ENCODE peak calls at places on chromosomes 4 and X, in five cellular contexts. H, E, A, I and C are unnamed samples.
A peak's percentile ranks its signal among the peaks of the same experiment; 100 is the strongest.

GRCh38 chr4:7324651-7325121 is 110.0 kb downstream of the PSAPL1 start:
- DNase-seq in A (peak; percentile 57), H (no peak), I (no peak), E (no peak), C (no peak)

GRCh38 chr4:2365913-2366210 is 52.6 kb downstream of the ZFYVE28 start:
- DNase-seq in H (no peak), I (no peak), E (no peak), A (peak; percentile 46), C (no peak)

GRCh38 chr4:8917321-8917811 is 45.7 kb upstream of the HMX1 start:
- DNase-seq in I (no peak), H (no peak), E (no peak), A (no peak), C (no peak)

GRCh38 chr4:2722033-2722432 is 34.1 kb downstream of the TNIP2 start:
- DNase-seq in I (no peak), H (no peak), E (no peak), A (peak; percentile 15), C (no peak)

GRCh38 chrX:48520976-48521352 is 644 bp upstream of the EBP start:
- DNase-seq in I (no peak), H (no peak), A (no peak), E (no peak), C (no peak)

GRCh38 chr4:108355523-108356208 is 186.9 kb upstream of the LEF1 start:
- DNase-seq in H (no peak), A (no peak), I (no peak), E (no peak), C (no peak)

GRCh38 chrX:100928660-100929613 is at the start of gene XKRX:
- DNase-seq in H (peak; percentile 52), I (peak; percentile 44), E (peak; percentile 15), A (peak; percentile 70), C (no peak)

GRCh38 chr4:80471701-80472100 is 136.2 kb downstream of the CFAP299 start:
- DNase-seq in A (peak; percentile 51), H (peak; percentile 44), E (no peak), I (peak; percentile 36), C (peak; percentile 3)

GRCh38 chr4:38462659-38463058 is 201.3 kb upstream of the KLF3 start:
- DNase-seq in H (no peak), E (no peak), I (no peak), A (no peak), C (no peak)

GRCh38 chr4:48339642-48340041 is 1.7 kb upstream of the SLAIN2 start:
- DNase-seq in H (no peak), I (peak; percentile 70), E (no peak), A (no peak), C (no peak)

GRCh38 chr4:82138376-82138775 is 235.4 kb downstream of the HNRNPD start:
- DNase-seq in I (peak; percentile 17), E (no peak), H (no peak), A (no peak), C (no peak)

GRCh38 chrX:40148189-40148438 is 50.4 kb upstream of the BCOR start:
- DNase-seq in E (no peak), I (no peak), A (no peak), H (no peak), C (no peak)

GRCh38 chr4:11698846-11699590 is 270.3 kb upstream of the HS3ST1 start:
- DNase-seq in E (no peak), H (no peak), I (peak; percentile 98), A (no peak), C (peak; percentile 60)

GRCh38 chr4:120692964-120693363 is 229.6 kb downstream of the PRDM5 start:
- DNase-seq in A (no peak), E (no peak), I (peak; percentile 93), H (no peak), C (peak; percentile 95)

GRCh38 chr4:81173213-81173612 is 41.8 kb downstream of the PRKG2 start:
- DNase-seq in A (no peak), E (no peak), H (no peak), I (peak; percentile 50), C (no peak)

GRCh38 chr4:7530026-7530562 is 95.4 kb upstream of the PSAPL1 start:
- DNase-seq in H (no peak), A (no peak), I (no peak), E (no peak), C (no peak)

GRCh38 chr4:85946821-85947220 is 413.0 kb downstream of the MAPK10 start:
- DNase-seq in E (no peak), I (no peak), H (no peak), A (no peak), C (no peak)

GRCh38 chrX:135295238-135295943 is 13.9 kb upstream of the ETDC start:
- DNase-seq in E (no peak), A (no peak), I (peak; percentile 40), H (peak; percentile 55), C (peak; percentile 34)

GRCh38 chrX:39167791-39168190 is 366.5 kb downstream of the MID1IP1 start:
- DNase-seq in E (no peak), H (no peak), A (no peak), I (no peak), C (no peak)

GRCh38 chr4:107951551-107951950 is 20.2 kb downstream of the CYP2U1 start:
- DNase-seq in H (no peak), I (peak; percentile 83), A (no peak), E (no peak), C (peak; percentile 57)

GRCh38 chr4:40629401-40630334 is at the start of gene RBM47:
- DNase-seq in A (peak; percentile 93), I (peak; percentile 84), H (peak; percentile 61), E (peak; percentile 73), C (peak; percentile 67)

GRCh38 chr4:43369036-43369594 is 476.6 kb downstream of the GRXCR1 start:
- DNase-seq in E (no peak), I (no peak), H (no peak), A (no peak), C (no peak)

GRCh38 chr4:5974321-5974720 is 43.9 kb downstream of the C4orf50 start:
- DNase-seq in I (no peak), E (no peak), H (no peak), A (no peak), C (no peak)

GRCh38 chr4:169604131-169604900 is 8.1 kb downstream of the NEK1 start:
- DNase-seq in A (no peak), H (no peak), E (no peak), I (peak; percentile 82), C (peak; percentile 73)

GRCh38 chr4:2962614-2963184 is 507 bp downstream of the NOP14 start:
- DNase-seq in A (no peak), H (peak; percentile 81), E (no peak), I (no peak), C (peak; percentile 60)

GRCh38 chr4:91527056-91527455 is 776.7 kb upstream of the GRID2 start:
- DNase-seq in H (no peak), A (no peak), I (peak; percentile 19), E (no peak), C (peak; percentile 52)

GRCh38 chrX:107204063-107204605 is 2.1 kb downstream of the NUP62CL start:
- DNase-seq in A (no peak), E (no peak), H (no peak), I (no peak), C (no peak)

GRCh38 chr4:187993827-187994226 is 1.7 kb upstream of the ZFP42 start:
- DNase-seq in I (no peak), H (peak; percentile 12), A (no peak), E (no peak), C (no peak)
- TF ChIP-seq CTCF in I (no peak), H (peak; percentile 22), A (no peak), E (no peak), C (no peak)

GRCh38 chr4:184169225-184169867 is 48.3 kb downstream of the ENPP6 start:
- DNase-seq in A (no peak), I (no peak), E (peak; percentile 16), H (peak; percentile 51), C (no peak)

GRCh38 chr4:184166736-184167135 is 50.9 kb downstream of the ENPP6 start:
- DNase-seq in E (no peak), I (no peak), A (no peak), H (no peak), C (no peak)

GRCh38 chr4:184167576-184167975 is 50.1 kb downstream of the ENPP6 start:
- DNase-seq in H (no peak), A (no peak), E (no peak), I (no peak), C (no peak)

GRCh38 chr4:184170996-184171395 is 46.7 kb downstream of the ENPP6 start:
- DNase-seq in E (no peak), A (no peak), I (peak; percentile 41), H (peak; percentile 62), C (peak; percentile 8)

DNA sequence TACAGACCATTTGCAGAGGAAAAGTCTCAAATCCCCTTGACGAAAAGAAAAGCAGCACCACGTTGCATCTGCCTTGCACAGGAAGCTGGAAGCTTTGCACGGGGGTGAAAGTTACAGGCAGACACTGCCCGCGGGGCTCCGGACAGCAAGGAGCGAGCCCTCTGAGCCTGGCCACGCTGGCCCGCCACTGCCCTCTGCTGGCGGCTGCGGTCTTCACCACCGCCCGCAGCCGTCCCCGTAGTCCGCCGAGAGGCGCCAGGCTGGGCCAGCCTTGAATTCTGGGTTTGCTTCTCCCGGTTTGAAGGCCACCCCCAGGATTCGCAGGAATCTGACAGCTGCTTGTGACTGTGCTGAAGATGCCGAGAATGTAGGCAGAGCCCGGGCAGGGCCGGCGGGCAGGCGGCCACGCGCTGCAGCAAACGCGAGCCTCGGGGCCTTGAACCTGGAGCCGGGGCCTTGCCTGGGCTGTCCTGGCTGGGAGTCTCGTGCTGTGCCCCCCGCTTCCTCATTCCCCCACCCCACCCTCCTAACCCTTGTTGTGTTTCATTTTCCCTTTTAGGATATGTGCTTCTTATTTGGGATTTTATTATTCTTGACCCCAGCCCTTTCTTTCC is 49.2 kb downstream of the ENPP6 start:
- DNase-seq in E (peak; percentile 80), A (peak; percentile 89), I (peak; percentile 33), H (peak; percentile 85), C (peak; percentile 71)
- TF ChIP-seq CTCF in E (peak; percentile 99), A (peak; percentile 95), I (peak; percentile 100), H (peak; percentile 97), C (peak; percentile 89)

DNA sequence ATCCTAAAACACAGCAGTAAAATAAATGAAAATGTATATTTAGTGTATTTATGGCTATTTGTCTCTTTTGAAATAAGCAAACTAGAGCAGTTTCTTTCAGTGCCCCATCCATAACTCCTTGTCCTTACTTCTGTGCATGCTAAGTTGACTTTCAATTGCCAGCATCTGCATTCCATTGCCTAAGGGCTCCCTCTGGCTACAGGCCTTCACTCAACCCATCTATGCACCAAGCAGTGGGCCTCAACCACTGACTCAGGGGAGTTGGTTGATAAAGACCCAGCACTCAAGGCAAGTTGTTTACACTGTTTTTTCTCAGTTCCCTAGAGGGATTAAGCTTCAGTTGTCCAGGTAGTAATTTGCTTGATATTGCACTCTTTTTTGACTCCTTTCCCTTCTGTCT is 265.7 kb downstream of the IQCM start:
- DNase-seq in E (no peak), A (no peak), I (peak; percentile 29), H (peak; percentile 17), C (peak; percentile 8)
- TF ChIP-seq CTCF in E (no peak), A (peak; percentile 34), I (peak; percentile 17), H (no peak), C (peak; percentile 15)

DNA sequence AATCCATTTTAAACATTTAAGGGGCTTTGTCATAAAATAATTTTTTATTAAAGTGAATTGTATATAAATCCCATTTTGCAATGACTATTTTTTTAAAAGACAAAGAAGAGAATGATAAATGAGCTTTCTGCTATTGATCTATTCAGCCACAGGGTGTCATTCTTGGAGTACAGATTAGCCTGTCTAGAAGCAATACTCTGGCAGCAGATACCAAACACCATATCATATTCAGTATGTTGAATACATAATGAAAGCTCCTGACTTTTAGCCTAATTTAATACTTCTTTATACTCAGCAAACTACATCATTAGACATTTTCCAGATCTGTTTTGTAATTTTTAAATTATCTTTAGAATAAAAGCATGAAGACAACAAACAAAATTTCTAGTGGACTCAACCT is 496.3 kb downstream of the PDGFC start:
- DNase-seq in A (no peak), E (no peak), I (peak; percentile 75), H (no peak), C (peak; percentile 83)
- TF ChIP-seq CTCF in A (peak; percentile 36), E (no peak), I (peak; percentile 42), H (peak; percentile 58), C (peak; percentile 60)